ENCODE peak calls at places on chromosomes 7 and 10, in four cellular contexts. X is anterior cingulate cortex; H is effector CD4-positive, alpha-beta T cell; G is AML-193. S is an unnamed sample.

GRCh38 chr7:31077484-31078362 is 25.6 kb downstream of the ADCYAP1R1 start:
- DNase-seq in X (no peak), H (no peak), G (no peak), S (no peak)

GRCh38 chr10:55629792-55630490 is 731.1 kb downstream of the ZWINT start:
- DNase-seq in X (no peak), H (no peak), G (no peak), S (peak)

GRCh38 chr10:104440221-104440620 is 86.6 kb downstream of the CFAP58 start:
- DNase-seq in X (no peak), H (no peak), G (no peak), S (no peak)

GRCh38 chr10:44008917-44009620 is 360.4 kb upstream of the ZNF32 start:
- DNase-seq in X (no peak), H (no peak), G (no peak), S (no peak)

GRCh38 chr7:2247141-2247985 is 5.3 kb downstream of the NUDT1 start:
- DNase-seq in X (no peak), H (no peak), G (no peak), S (no peak)

GRCh38 chr10:88379575-88379974 is 203.5 kb downstream of the RNLS start:
- DNase-seq in X (no peak), H (no peak), G (no peak), S (no peak)

GRCh38 chr10:74282151-74282852 is 131.3 kb downstream of the ADK start:
- DNase-seq in X (no peak), H (no peak), G (no peak), S (no peak)

GRCh38 chr10:102660891-102661613 is 16.8 kb downstream of the TRIM8 start:
- DNase-seq in X (peak), H (no peak), G (no peak), S (peak)

GRCh38 chr10:116886772-116887171 is 37.5 kb downstream of the ENO4 start:
- DNase-seq in X (no peak), H (no peak), G (no peak), S (no peak)

S was measured in hypothalamus.